ENCODE peak calls at places on chromosomes 5 and 9, in five cellular contexts. W is GM06990, B is AG04450, D is WERI-Rb-1, E is cardiac fibroblast. A is an unnamed sample.

GRCh38 chr5:172443441-172444109 is 10.8 kb downstream of the SH3PXD2B start:
- DNase-seq in E (peak), B (peak), D (peak), W (no peak), A (peak)

GRCh38 chr5:141692533-141692888 is 10.5 kb upstream of the ARAP3 start:
- DNase-seq in D (no peak), B (no peak), E (no peak), W (no peak), A (no peak)

GRCh38 chr9:78103971-78104433 is 72.4 kb upstream of the GNAQ start:
- DNase-seq in W (peak), E (no peak), B (no peak), D (no peak), A (no peak)

GRCh38 chr9:91178281-91179236 is 183.2 kb downstream of the AUH start:
- DNase-seq in B (no peak), D (no peak), W (no peak), E (no peak), A (no peak)

GRCh38 chr5:125198270-125198974 is 452.0 kb upstream of the ZNF608 start:
- DNase-seq in W (no peak), D (peak), E (peak), B (peak), A (peak)

GRCh38 chr5:178216779-178217178 is 12.4 kb downstream of the HNRNPAB start:
- DNase-seq in E (no peak), D (no peak), B (no peak), W (no peak), A (no peak)

GRCh38 chr5:172412724-172413260 is 41.5 kb downstream of the SH3PXD2B start:
- DNase-seq in E (peak), B (peak), W (peak), D (no peak), A (peak)

GRCh38 chr5:109767184-109767995 is 77.7 kb downstream of the MAN2A1 start:
- DNase-seq in B (no peak), W (no peak), D (no peak), E (no peak), A (no peak)

GRCh38 chr5:23727271-23727670 is 219.9 kb downstream of the PRDM9 start:
- DNase-seq in D (no peak), W (no peak), B (no peak), E (no peak), A (no peak)

GRCh38 chr5:52909192-52909591 is 80.0 kb upstream of the ITGA2 start:
- DNase-seq in D (peak), E (peak), W (no peak), B (no peak), A (no peak)

GRCh38 chr5:132182366-132183040 is 45.1 kb downstream of the P4HA2 start:
- DNase-seq in W (no peak), B (no peak), E (peak), D (no peak), A (no peak)

GRCh38 chr5:133393776-133394476 is 218.4 kb downstream of the FSTL4 start:
- DNase-seq in B (no peak), W (no peak), D (no peak), E (no peak), A (no peak)

GRCh38 chr9:99682870-99683269 is 138.8 kb upstream of the NR4A3 start:
- DNase-seq in W (no peak), B (no peak), E (no peak), D (no peak), A (no peak)

GRCh38 chr9:127291379-127291778 is 26.8 kb downstream of the GARNL3 start:
- DNase-seq in E (no peak), B (no peak), W (no peak), D (no peak), A (no peak)

GRCh38 chr9:4435197-4435596 is 55.1 kb upstream of the SLC1A1 start:
- DNase-seq in B (no peak), E (peak), D (no peak), W (no peak), A (no peak)

GRCh38 chr9:128159073-128159783 is 837 bp upstream of the BBLN start:
- DNase-seq in E (no peak), B (no peak), D (no peak), W (peak), A (no peak)

GRCh38 chr5:10860645-10861455 is 99.8 kb upstream of the DAP start:
- DNase-seq in B (peak), E (no peak), W (no peak), D (no peak), A (peak)

GRCh38 chr5:145637396-145637795 is 197.7 kb downstream of the PRELID2 start:
- DNase-seq in B (no peak), W (no peak), D (no peak), E (no peak), A (no peak)

GRCh38 chr5:10145922-10146321 is 103.8 kb downstream of the ATPSCKMT start:
- DNase-seq in E (peak), D (no peak), B (peak), W (no peak), A (peak)

GRCh38 chr5:58407042-58407709 is 52.7 kb downstream of the PLK2 start:
- DNase-seq in D (no peak), B (peak), W (no peak), E (peak), A (peak)

GRCh38 chr5:116885825-116886224 is 311.2 kb upstream of the SEMA6A start:
- DNase-seq in B (no peak), W (no peak), D (no peak), E (no peak), A (no peak)

GRCh38 chr5:66174338-66174737 is 30.2 kb downstream of the SREK1 start:
- DNase-seq in B (no peak), W (no peak), E (peak), D (no peak), A (no peak)

GRCh38 chr9:74100042-74100441 is 397.1 kb upstream of the RORB start:
- DNase-seq in D (no peak), W (no peak), E (no peak), B (no peak), A (no peak)

GRCh38 chr9:14909631-14910177 is 524 bp downstream of the FREM1 start:
- DNase-seq in B (no peak), W (no peak), D (no peak), E (no peak), A (no peak)

GRCh38 chr5:178381206-178381605 is 148.6 kb upstream of the PHYKPL start:
- DNase-seq in E (no peak), W (no peak), B (no peak), D (no peak), A (no peak)

GRCh38 chr9:136363606-136364368 is at the start of gene DNLZ:
- DNase-seq in D (peak), B (peak), W (peak), E (peak), A (no peak)

GRCh38 chr9:96071245-96072124 is 196.0 kb downstream of the ERCC6L2 start:
- DNase-seq in B (no peak), E (peak), D (peak), W (no peak), A (no peak)

GRCh38 chr5:126780165-126780827 is 3.4 kb downstream of the LMNB1 start:
- DNase-seq in E (peak), B (no peak), W (peak), D (peak), A (no peak)

GRCh38 chr5:85132269-85132668 is 747.6 kb upstream of the EDIL3 start:
- DNase-seq in W (no peak), E (no peak), B (peak), D (no peak), A (peak)

GRCh38 chr9:33471361-33471760 is 2.4 kb downstream of the NOL6 start:
- DNase-seq in E (no peak), W (no peak), B (no peak), D (no peak), A (no peak)

GRCh38 chr9:90870646-90871326 is 69.2 kb downstream of the SYK start:
- DNase-seq in B (no peak), W (no peak), D (peak), E (peak), A (no peak)

GRCh38 chr5:57650360-57651069 is 167.9 kb upstream of the ACTBL2 start:
- DNase-seq in W (peak), D (peak), B (no peak), E (peak), A (no peak)

GRCh38 chr9:14746655-14747054 is 24.1 kb upstream of the CER1 start:
- DNase-seq in W (no peak), D (no peak), B (no peak), E (peak), A (no peak)

GRCh38 chr9:123365287-123365880 is 9.4 kb downstream of the CRB2 start:
- DNase-seq in W (no peak), D (no peak), E (no peak), B (no peak), A (no peak)

GRCh38 chr9:16680965-16681658 is 189.4 kb downstream of the BNC2 start:
- DNase-seq in W (no peak), B (no peak), E (peak), D (no peak), A (no peak)

GRCh38 chr5:173670130-173670591 is 53.7 kb upstream of the BOD1 start:
- DNase-seq in B (no peak), D (no peak), W (no peak), E (peak), A (peak)

GRCh38 chr5:56279979-56280378 is 46.8 kb upstream of the ANKRD55 start:
- DNase-seq in W (no peak), D (no peak), E (peak), B (peak), A (peak)

GRCh38 chr5:143536364-143536763 is 132.9 kb upstream of the NR3C1 start:
- DNase-seq in W (no peak), E (peak), D (no peak), B (peak), A (peak)

GRCh38 chr9:27379311-27380236 is 82.6 kb upstream of the EQTN start:
- DNase-seq in E (no peak), D (no peak), W (no peak), B (no peak), A (no peak)

GRCh38 chr9:27373851-27374250 is 76.9 kb upstream of the EQTN start:
- DNase-seq in E (no peak), W (no peak), D (no peak), B (no peak), A (no peak)

GRCh38 chr9:27382308-27382707 is 85.4 kb upstream of the EQTN start:
- DNase-seq in B (no peak), D (no peak), E (no peak), W (no peak), A (no peak)

GRCh38 chr9:27377811-27378345 is 80.9 kb upstream of the EQTN start:
- DNase-seq in B (no peak), W (peak), D (no peak), E (no peak), A (no peak)

DNA sequence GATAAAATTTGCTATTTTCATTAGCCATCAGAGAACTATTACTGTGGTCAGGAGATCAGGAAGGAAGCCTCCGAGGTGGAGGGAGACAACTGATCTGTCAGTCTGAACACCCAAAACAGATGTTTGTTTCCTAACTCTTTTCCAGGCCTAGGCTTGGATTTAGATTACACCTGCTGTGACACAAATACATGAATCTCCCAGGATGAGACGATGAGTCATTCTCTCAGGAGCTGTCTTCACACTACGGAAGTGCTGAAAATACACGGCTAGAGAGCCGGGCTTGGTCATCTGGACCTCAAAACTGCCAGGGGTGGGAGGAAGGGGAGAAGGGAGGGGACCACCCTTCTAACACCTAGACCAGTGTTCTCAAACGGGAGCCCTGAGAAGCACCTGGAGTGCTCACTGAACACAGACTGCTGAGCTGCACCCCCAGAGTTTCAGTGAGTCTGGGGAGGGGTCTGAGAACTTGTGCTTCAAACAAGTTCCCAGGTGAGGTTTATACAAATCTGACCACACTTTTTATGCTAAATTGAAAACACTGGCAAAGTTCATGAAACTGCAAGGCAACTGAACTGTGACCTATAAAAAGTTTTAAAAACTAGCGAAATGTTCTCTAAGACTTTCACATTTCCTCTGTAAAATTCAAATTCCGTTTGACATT is 80.3 kb upstream of the EQTN start:
- DNase-seq in D (peak), W (no peak), B (no peak), E (no peak), A (no peak)
- TF ChIP-seq CTCF in D (no peak), W (no peak), B (no peak), E (no peak), A (no peak)

GRCh38 chr9:86975086-86975485 is 27.8 kb upstream of the GAS1 start:
- DNase-seq in E (no peak), B (no peak), D (no peak), W (no peak), A (no peak)
- H3K4me3 ChIP-seq in E (no peak), B (no peak), D (no peak), W (no peak), A (no peak)

GRCh38 chr9:132166599-132166998 is 4.7 kb downstream of the NTNG2 start:
- DNase-seq in D (peak), B (no peak), W (no peak), E (peak), A (no peak)
- TF ChIP-seq CTCF in D (peak), B (peak), W (peak), E (no peak), A (peak)

DNA sequence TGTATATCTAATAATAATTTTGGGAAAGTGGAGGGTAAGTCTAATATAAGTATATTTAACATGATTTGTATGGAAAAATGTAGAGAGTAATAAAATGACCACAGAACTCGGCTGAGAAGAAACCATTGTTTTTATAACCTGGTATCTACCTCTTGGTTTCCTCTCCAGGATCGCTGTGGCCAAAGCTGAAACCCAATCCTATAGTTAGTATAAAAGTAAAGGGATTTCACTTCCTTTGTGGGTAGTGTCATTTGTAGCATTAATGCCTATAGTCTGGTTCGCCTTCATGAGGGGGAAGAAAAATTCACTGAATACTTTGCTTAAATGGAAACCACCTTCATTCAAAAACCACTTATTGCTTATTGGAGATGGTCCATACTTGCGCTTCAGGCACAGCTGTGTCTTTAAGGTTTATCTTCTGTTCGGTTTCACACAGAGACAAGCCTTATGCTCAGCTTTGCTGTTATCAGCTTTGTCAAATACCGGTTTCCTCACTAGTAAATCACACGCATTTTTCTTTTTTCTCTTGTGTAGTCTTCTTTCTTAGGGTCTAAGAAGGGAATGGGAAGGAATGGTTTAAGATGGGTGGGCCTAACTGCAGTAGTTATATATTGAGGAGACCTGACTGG is 12.1 kb downstream of the PIK3R1 start:
- DNase-seq in D (no peak), W (no peak), B (no peak), E (no peak), A (no peak)
- H3K4me3 ChIP-seq in D (no peak), W (no peak), B (no peak), E (no peak), A (no peak)

DNA sequence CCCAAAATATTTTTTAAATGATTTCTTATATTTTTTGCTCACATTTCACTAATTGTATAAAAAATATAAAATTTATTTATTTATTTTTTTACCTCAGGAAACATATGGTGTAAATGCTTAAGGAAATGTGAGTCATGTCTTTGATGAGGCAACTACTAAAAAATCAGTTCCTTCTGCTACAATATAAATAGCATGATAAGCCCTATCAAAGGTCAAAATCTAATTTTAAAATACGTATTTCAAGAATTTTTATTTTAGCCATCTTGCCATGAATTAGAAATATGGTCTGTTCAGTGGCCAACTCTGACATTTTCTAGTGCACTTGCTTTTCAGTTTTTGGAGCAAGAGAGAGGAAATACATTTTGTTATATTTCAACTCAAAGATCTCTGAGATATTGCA is 50.5 kb downstream of the PDE4D start:
- DNase-seq in E (no peak), W (no peak), B (no peak), D (no peak), A (no peak)
- TF ChIP-seq CTCF in E (no peak), W (no peak), B (no peak), D (no peak), A (no peak)

GRCh38 chr9:80157128-80157527 is 585.4 kb downstream of the TLE4 start:
- DNase-seq in D (no peak), W (no peak), E (no peak), B (no peak), A (no peak)
- H3K4me3 ChIP-seq in D (no peak), W (no peak), E (no peak), B (no peak), A (no peak)

GRCh38 chr5:21654-22233 is 70.2 kb upstream of the PLEKHG4B start:
- DNase-seq in W (no peak), E (peak), B (no peak), D (no peak), A (no peak)
- TF ChIP-seq CTCF in W (peak), E (peak), B (peak), D (peak), A (no peak)

DNA sequence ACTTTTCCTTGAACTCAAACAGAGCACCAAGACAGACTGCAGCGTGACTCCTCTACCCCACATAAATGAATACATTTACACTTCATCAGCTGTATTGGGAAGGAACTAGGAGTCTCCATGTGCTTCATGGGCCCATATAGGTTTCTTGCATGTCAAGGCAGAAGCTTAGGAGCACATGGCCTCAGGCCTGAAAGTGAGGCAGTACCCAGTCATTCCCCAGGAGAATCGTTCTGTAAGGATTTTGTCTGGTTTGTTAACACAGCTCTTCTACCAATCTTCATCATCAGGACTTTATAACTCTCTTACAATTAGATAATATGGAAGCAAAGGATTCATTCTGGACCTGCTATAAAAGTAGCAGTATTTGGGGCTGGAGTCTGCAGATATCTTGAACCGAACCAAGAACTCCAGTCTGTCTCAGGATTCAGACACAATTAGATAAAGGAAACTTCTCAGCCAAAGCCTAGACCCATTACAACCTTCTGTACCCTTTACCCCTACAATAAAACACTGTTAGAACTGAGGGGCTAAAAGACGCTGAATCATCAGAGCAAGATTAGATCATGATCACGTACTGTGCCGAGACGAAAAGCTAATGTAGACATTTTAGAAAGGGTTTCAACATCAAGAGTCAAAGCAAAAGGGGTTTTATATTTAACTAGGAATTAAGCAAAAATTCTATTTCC is 385.5 kb upstream of the SLC30A5 start:
- DNase-seq in W (no peak), E (no peak), B (no peak), D (no peak), A (no peak)
- H3K4me3 ChIP-seq in W (no peak), E (no peak), B (no peak), D (peak), A (no peak)

GRCh38 chr5:1513326-1514026 is 10.3 kb downstream of the LPCAT1 start:
- DNase-seq in D (peak), B (no peak), W (no peak), E (no peak), A (no peak)

GRCh38 chr5:1511037-1511436 is 12.7 kb downstream of the LPCAT1 start:
- DNase-seq in B (no peak), W (peak), D (peak), E (no peak), A (no peak)

GRCh38 chr5:1512541-1513291 is 11.0 kb downstream of the LPCAT1 start:
- DNase-seq in W (peak), B (no peak), D (peak), E (no peak), A (no peak)

GRCh38 chr5:1510631-1511030 is 13.1 kb downstream of the LPCAT1 start:
- DNase-seq in E (no peak), B (no peak), D (peak), W (peak), A (no peak)

GRCh38 chr5:1511651-1512540 is 11.9 kb downstream of the LPCAT1 start:
- DNase-seq in B (no peak), E (no peak), D (peak), W (peak), A (no peak)
- TF ChIP-seq CTCF in B (peak), E (peak), D (peak), W (peak), A (peak)

DNA sequence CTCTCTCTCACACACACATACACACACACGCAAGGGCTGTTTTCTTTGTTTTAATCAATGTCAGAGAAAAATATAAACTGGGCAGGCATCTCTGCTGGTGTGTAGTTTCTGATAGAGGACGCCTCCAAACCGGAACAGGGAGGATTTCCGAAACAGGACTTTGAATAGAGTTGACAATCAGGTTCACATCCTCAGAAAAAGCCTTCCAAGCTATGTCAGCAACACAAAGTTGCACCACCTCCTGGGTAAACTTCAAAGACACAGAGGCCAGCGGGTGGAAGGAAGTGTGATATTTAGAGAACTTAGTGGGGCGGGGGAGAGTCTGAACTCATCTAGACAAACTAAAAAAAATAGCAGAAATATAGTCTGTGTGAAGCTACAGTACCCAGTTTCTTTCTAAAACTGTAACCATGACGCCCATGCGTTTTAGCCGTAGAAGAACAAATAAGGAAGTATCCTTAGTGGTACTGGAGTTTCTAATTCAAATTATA is 1.2 kb downstream of the ST8SIA4 start:
- DNase-seq in B (no peak), D (no peak), E (peak), W (peak), A (no peak)
- H3K4me3 ChIP-seq in B (no peak), D (no peak), E (peak), W (peak), A (no peak)

A was measured in AG04449.